ENCODE peak calls at places on chromosomes 13 and 19, in nine cellular contexts. R is ELF-1; L is AG08395; N is heart right ventricle; I is head of caudate nucleus; Y is activated naive CD8-positive, alpha-beta T cell treated with anti-CD3 and anti-CD28 coated beads, Interleukin-2, amount 50 U/mL, for 24 hours; P is NT2/D1; O is SHP77 treated with DMSO at 0.1 percent for 48 hours; D is D341Med. K is an unnamed sample.
A peak's percentile ranks its signal among the peaks of the same experiment; 100 is the strongest.

GRCh38 chr13:44068737-44069136 is 189.0 kb downstream of the LACC1 start:
- DNase-seq in N (no peak), Y (no peak), O (no peak), P (no peak), L (peak; percentile 44), D (no peak), R (no peak), I (no peak), K (peak; percentile 62)

GRCh38 chr13:45870232-45870631 is 18.7 kb upstream of the SIAH3 start:
- DNase-seq in I (no peak), Y (no peak), P (no peak), O (no peak), N (peak; percentile 46), L (no peak), D (no peak), R (no peak), K (no peak)

GRCh38 chr19:35908010-35908441 is at the start of gene TYROBP:
- DNase-seq in O (no peak), Y (no peak), L (no peak), I (peak; percentile 27), P (no peak), R (no peak), N (peak; percentile 36), D (no peak), K (no peak)

GRCh38 chr19:3243851-3244700 is 19.6 kb downstream of the CELF5 start:
- DNase-seq in O (no peak), L (peak; percentile 27), P (peak; percentile 51), R (peak; percentile 70), Y (peak; percentile 59), I (no peak), D (no peak), N (peak; percentile 29), K (peak; percentile 75)

GRCh38 chr19:56567274-56568120 is at the start of gene ZNF470:
- DNase-seq in P (peak; percentile 69), N (peak; percentile 95), D (peak; percentile 94), I (peak; percentile 96), R (peak; percentile 91), Y (peak; percentile 90), O (peak; percentile 79), L (peak; percentile 96), K (no peak)

GRCh38 chr19:43555185-43555770 is 20.0 kb downstream of the XRCC1 start:
- DNase-seq in N (no peak), I (peak; percentile 93), O (peak; percentile 24), D (peak; percentile 82), L (peak; percentile 87), P (peak; percentile 70), R (peak; percentile 72), Y (peak; percentile 82), K (peak; percentile 81)

GRCh38 chr13:28459911-28460310 is 35.0 kb downstream of the FLT1 start:
- DNase-seq in I (no peak), N (no peak), L (no peak), D (no peak), P (no peak), Y (no peak), O (no peak), R (no peak), K (no peak)

GRCh38 chr13:101343128-101343787 is 73.0 kb downstream of the NALCN start:
- DNase-seq in R (no peak), D (no peak), O (no peak), L (no peak), Y (no peak), P (no peak), N (no peak), I (no peak), K (peak; percentile 4)

GRCh38 chr13:99875391-99875790 is 96.2 kb downstream of the ZIC5 start:
- DNase-seq in I (no peak), R (no peak), P (no peak), L (no peak), O (no peak), N (no peak), Y (no peak), D (no peak), K (no peak)

GRCh38 chr19:53388168-53388567 is 6.8 kb upstream of the ZNF765 start:
- DNase-seq in I (no peak), D (no peak), O (no peak), N (no peak), L (no peak), P (no peak), R (no peak), Y (no peak), K (no peak)

GRCh38 chr19:16386619-16387240 is 62.1 kb downstream of the KLF2 start:
- DNase-seq in Y (peak; percentile 44), O (no peak), L (peak; percentile 77), D (peak; percentile 84), R (peak; percentile 68), I (peak; percentile 59), N (no peak), P (peak; percentile 42), K (peak; percentile 52)

GRCh38 chr19:48004236-48004635 is 9.8 kb downstream of the ELSPBP1 start:
- DNase-seq in O (no peak), D (no peak), R (no peak), P (no peak), I (no peak), L (no peak), N (no peak), Y (no peak), K (no peak)

GRCh38 chr19:38019427-38019724 is 112.4 kb downstream of the SIPA1L3 start:
- DNase-seq in D (no peak), N (no peak), Y (no peak), L (no peak), P (no peak), R (no peak), I (no peak), O (no peak), K (no peak)

GRCh38 chr19:3135961-3136683 is at the start of gene GNA15:
- DNase-seq in D (no peak), N (peak; percentile 25), I (peak; percentile 28), R (no peak), L (no peak), P (no peak), O (no peak), Y (peak; percentile 41), K (peak; percentile 74)

GRCh38 chr13:40190656-40191100 is 475.8 kb downstream of the FOXO1 start:
- DNase-seq in P (no peak), I (peak; percentile 80), R (peak; percentile 68), L (peak; percentile 64), D (no peak), Y (peak; percentile 62), N (no peak), O (no peak), K (peak; percentile 78)

GRCh38 chr13:99151516-99151915 is 49.1 kb upstream of the UBAC2 start:
- DNase-seq in O (no peak), I (no peak), R (no peak), Y (peak; percentile 14), N (no peak), L (peak; percentile 18), D (no peak), P (no peak), K (peak; percentile 96)

GRCh38 chr19:47613165-47614146 is 4.5 kb downstream of the BICRA start:
- DNase-seq in I (no peak), P (peak; percentile 76), R (peak; percentile 92), O (no peak), D (no peak), Y (no peak), N (no peak), L (peak; percentile 83), K (no peak)

GRCh38 chr13:93963266-93964131 is 516.0 kb downstream of the DCT start:
- DNase-seq in P (no peak), O (peak; percentile 93), I (no peak), L (peak; percentile 30), N (no peak), R (no peak), Y (no peak), D (no peak), K (peak; percentile 68)

GRCh38 chr13:100269837-100270236 is 180.9 kb downstream of the PCCA start:
- DNase-seq in N (peak; percentile 79), I (peak; percentile 66), O (no peak), P (no peak), L (peak; percentile 55), Y (no peak), D (no peak), R (no peak), K (peak; percentile 75)

GRCh38 chr13:91464336-91464735 is 65.9 kb downstream of the GPC5 start:
- DNase-seq in R (no peak), P (no peak), L (no peak), N (no peak), I (no peak), O (no peak), D (no peak), Y (no peak), K (no peak)

GRCh38 chr13:44879452-44880058 is 109.7 kb downstream of the NUFIP1 start:
- DNase-seq in I (peak; percentile 34), N (no peak), Y (no peak), P (no peak), O (no peak), D (no peak), R (peak; percentile 28), L (peak; percentile 50), K (peak; percentile 62)

GRCh38 chr19:37332839-37333238 is 38.1 kb upstream of the ZNF527 start:
- DNase-seq in O (no peak), D (no peak), Y (no peak), P (no peak), R (no peak), I (no peak), N (no peak), L (no peak), K (no peak)

GRCh38 chr19:38360351-38360750 is 14.0 kb upstream of the PSMD8 start:
- DNase-seq in N (no peak), D (no peak), P (no peak), L (no peak), R (no peak), O (no peak), I (no peak), Y (no peak), K (no peak)

GRCh38 chr13:110214637-110215036 is 92.3 kb downstream of the COL4A1 start:
- DNase-seq in R (no peak), P (no peak), I (no peak), L (no peak), Y (no peak), N (no peak), D (no peak), O (no peak), K (no peak)

GRCh38 chr13:20828540-20829364 is 55.0 kb upstream of the EEF1AKMT1 start:
- DNase-seq in O (no peak), I (peak; percentile 13), Y (peak; percentile 16), L (peak; percentile 41), N (no peak), D (no peak), R (peak; percentile 41), P (peak; percentile 9), K (peak; percentile 76)

GRCh38 chr13:88068975-88069374 is 397.8 kb downstream of the SLITRK5 start:
- DNase-seq in R (peak; percentile 58), P (peak; percentile 28), Y (no peak), L (no peak), N (no peak), I (no peak), O (no peak), D (peak; percentile 15), K (no peak)

GRCh38 chr13:32408999-32409313 is 19.0 kb downstream of the N4BP2L1 start:
- DNase-seq in N (no peak), P (no peak), D (no peak), L (no peak), R (no peak), I (no peak), Y (no peak), O (peak; percentile 51), K (no peak)

GRCh38 chr19:19404879-19405860 is at the start of gene GATAD2A:
- DNase-seq in R (peak; percentile 90), N (peak; percentile 96), D (peak; percentile 97), Y (peak; percentile 94), L (peak; percentile 93), O (peak; percentile 67), P (peak; percentile 85), I (peak; percentile 97), K (peak; percentile 95)

GRCh38 chr13:50123002-50123401 is 107.8 kb downstream of the KCNRG start:
- DNase-seq in L (no peak), P (no peak), N (no peak), Y (no peak), D (no peak), O (no peak), I (no peak), R (no peak), K (no peak)

GRCh38 chr13:50065712-50066111 is 50.5 kb downstream of the KCNRG start:
- DNase-seq in P (no peak), R (no peak), I (no peak), D (no peak), L (no peak), O (no peak), Y (no peak), N (no peak), K (no peak)

GRCh38 chr19:9431475-9431874 is 3.9 kb downstream of the ZNF266 start:
- DNase-seq in N (peak; percentile 33), I (peak; percentile 30), L (peak; percentile 51), O (no peak), D (peak; percentile 75), R (peak; percentile 37), P (peak; percentile 51), Y (peak; percentile 37), K (peak; percentile 8)